ENCODE peak calls at places on chromosome 15, in ten cellular contexts. R, S, H, V, C, P, Q, F, M and W are unnamed samples.

GRCh38 chr15:89360294-89360971 is 25.8 kb upstream of the POLG start:
- DNase-seq in V (no peak), S (no peak), H (peak), C (no peak), M (no peak), F (no peak), R (no peak), P (no peak), Q (peak), W (no peak)

GRCh38 chr15:41507820-41508290 is 5.8 kb downstream of the LTK start:
- DNase-seq in Q (no peak), H (no peak), S (peak), P (no peak), R (no peak), C (no peak), M (no peak), F (no peak), V (no peak), W (peak)

GRCh38 chr15:100703032-100703578 is 100.7 kb downstream of the ASB7 start:
- DNase-seq in P (peak), V (peak), C (no peak), R (no peak), M (no peak), H (no peak), F (peak), Q (no peak), S (peak), W (no peak)

GRCh38 chr15:26070095-26070532 is 207.0 kb upstream of the ATP10A start:
- DNase-seq in V (no peak), Q (no peak), M (no peak), P (no peak), C (no peak), R (no peak), S (no peak), H (no peak), F (no peak), W (no peak)

GRCh38 chr15:85151861-85152260 is 170.2 kb downstream of the PDE8A start:
- DNase-seq in H (no peak), Q (no peak), C (no peak), M (no peak), P (no peak), F (no peak), S (no peak), V (no peak), R (no peak), W (no peak)

GRCh38 chr15:86231864-86232801 is 152.5 kb downstream of the AGBL1 start:
- DNase-seq in M (no peak), S (no peak), H (no peak), V (peak), C (no peak), F (no peak), R (peak), Q (peak), P (no peak), W (no peak)

GRCh38 chr15:39579487-39580116 is 1.3 kb upstream of the THBS1 start:
- DNase-seq in V (no peak), M (peak), S (peak), C (peak), R (peak), H (no peak), Q (peak), F (peak), P (no peak), W (peak)

GRCh38 chr15:90059208-90059985 is 42.9 kb downstream of the IDH2 start:
- DNase-seq in S (peak), Q (peak), P (peak), H (peak), M (no peak), R (peak), F (no peak), C (peak), V (peak), W (peak)

GRCh38 chr15:75675579-75676404 is 28.1 kb downstream of the SNX33 start:
- DNase-seq in Q (no peak), M (no peak), C (no peak), S (no peak), V (no peak), H (no peak), R (no peak), F (no peak), P (no peak), W (no peak)

GRCh38 chr15:93311620-93312019 is 222.6 kb upstream of the RGMA start:
- DNase-seq in V (no peak), Q (no peak), M (no peak), F (no peak), P (no peak), R (no peak), C (no peak), H (no peak), S (no peak), W (no peak)

GRCh38 chr15:44780608-44781007 is 44.3 kb downstream of the TRIM69 start:
- DNase-seq in M (no peak), V (no peak), C (no peak), P (no peak), H (no peak), R (no peak), S (no peak), Q (no peak), F (no peak), W (no peak)

GRCh38 chr15:64911317-64912186 is at the start of gene ANKDD1A:
- DNase-seq in C (peak), F (peak), M (no peak), H (peak), S (peak), Q (peak), V (no peak), R (no peak), P (peak), W (peak)

GRCh38 chr15:98727115-98728040 is 79.0 kb downstream of the IGF1R start:
- DNase-seq in Q (peak), C (peak), H (no peak), F (peak), S (peak), P (no peak), R (peak), M (peak), V (no peak), W (peak)

GRCh38 chr15:83178869-83179325 is 28.7 kb downstream of the HDGFL3 start:
- DNase-seq in P (no peak), Q (no peak), V (peak), S (no peak), F (no peak), M (no peak), C (no peak), H (no peak), R (no peak), W (no peak)

GRCh38 chr15:40091861-40092415 is 16.7 kb downstream of the BMF start:
- DNase-seq in Q (no peak), V (no peak), R (no peak), M (no peak), C (no peak), P (no peak), H (no peak), F (no peak), S (peak), W (no peak)

GRCh38 chr15:85692873-85693272 is 101.9 kb downstream of the KLHL25 start:
- DNase-seq in R (no peak), P (no peak), F (no peak), M (no peak), Q (no peak), V (no peak), H (no peak), C (no peak), S (no peak), W (peak)

GRCh38 chr15:62549345-62549970 is 384.4 kb upstream of the C2CD4B start:
- DNase-seq in P (no peak), R (peak), S (no peak), F (peak), M (no peak), H (no peak), Q (no peak), C (no peak), V (peak), W (peak)

GRCh38 chr15:45773149-45773548 is 138.3 kb downstream of the SQOR start:
- DNase-seq in H (no peak), R (no peak), P (no peak), C (no peak), F (no peak), V (no peak), M (no peak), S (no peak), Q (no peak), W (no peak)

GRCh38 chr15:83112233-83112958 is 5.0 kb downstream of the TM6SF1 start:
- DNase-seq in M (no peak), S (no peak), R (no peak), C (no peak), V (no peak), H (no peak), P (no peak), Q (no peak), F (peak), W (no peak)

GRCh38 chr15:64566102-64566501 is 105.7 kb downstream of the ZNF609 start:
- DNase-seq in R (no peak), C (no peak), M (no peak), F (no peak), V (no peak), H (no peak), P (no peak), Q (no peak), S (no peak), W (no peak)

GRCh38 chr15:80061581-80061980 is 2.1 kb downstream of the ZFAND6 start:
- DNase-seq in P (no peak), M (no peak), S (no peak), V (no peak), Q (no peak), H (no peak), C (no peak), F (no peak), R (peak), W (no peak)

GRCh38 chr15:90650117-90650955 is 66.8 kb upstream of the BLM start:
- DNase-seq in S (no peak), P (no peak), C (no peak), F (peak), R (no peak), Q (no peak), M (no peak), V (peak), H (no peak), W (no peak)

GRCh38 chr15:55389276-55389631 is 18.9 kb downstream of the CCPG1 start:
- DNase-seq in F (no peak), V (no peak), P (no peak), R (no peak), H (no peak), C (no peak), M (no peak), S (no peak), Q (no peak), W (no peak)

GRCh38 chr15:66800584-66801235 is 98.7 kb downstream of the SMAD6 start:
- DNase-seq in F (no peak), C (no peak), Q (no peak), R (no peak), P (no peak), V (no peak), M (no peak), H (no peak), S (no peak), W (no peak)
- TF ChIP-seq POLR2AphosphoS5 in F (no peak), C (no peak), Q (no peak), R (no peak), P (no peak), V (no peak), M (no peak), H (no peak), S (no peak), W (no peak)

GRCh38 chr15:72797834-72798233 is 14.3 kb upstream of the ADPGK start:
- DNase-seq in F (no peak), H (no peak), M (no peak), C (no peak), R (peak), Q (no peak), S (no peak), P (no peak), V (no peak), W (no peak)
- TF ChIP-seq POLR2A in F (no peak), H (no peak), M (no peak), C (no peak), R (no peak), Q (no peak), S (no peak), P (no peak), V (no peak), W (no peak)

GRCh38 chr15:95295905-95296618 is 1034.4 kb upstream of the NR2F2 start:
- DNase-seq in Q (no peak), V (no peak), S (no peak), H (no peak), M (no peak), F (peak), R (no peak), C (no peak), P (no peak), W (no peak)
- TF ChIP-seq POLR2AphosphoS5 in Q (no peak), V (no peak), S (no peak), H (no peak), M (no peak), F (peak), R (no peak), C (no peak), P (no peak), W (no peak)

DNA sequence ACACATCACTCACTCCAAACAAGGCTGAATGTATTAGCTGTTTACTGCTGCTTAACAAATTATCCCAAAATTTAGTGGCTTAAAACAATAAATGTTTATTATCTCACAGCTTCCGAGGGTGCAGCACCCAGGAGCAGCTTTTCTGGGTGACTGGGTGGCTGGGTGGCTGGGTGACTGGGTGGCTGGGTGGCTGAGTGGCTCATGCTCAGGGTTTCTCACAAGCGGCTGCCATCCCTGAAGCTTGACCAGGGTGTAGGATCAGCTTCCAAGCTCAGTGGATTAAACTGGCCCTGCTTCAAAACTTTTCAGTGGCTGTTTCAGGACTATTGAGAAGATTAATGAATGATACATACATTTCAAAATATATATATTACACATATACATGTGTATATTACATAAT is 2.3 kb upstream of the CYP11A1 start:
- DNase-seq in M (no peak), P (no peak), S (no peak), H (no peak), R (no peak), V (no peak), C (peak), Q (no peak), F (no peak), W (no peak)
- TF ChIP-seq POLR2A in M (no peak), P (no peak), S (no peak), H (no peak), R (no peak), V (no peak), C (no peak), Q (no peak), F (no peak), W (no peak)

GRCh38 chr15:72365844-72366243 is 10.0 kb downstream of the HEXA start:
- DNase-seq in Q (no peak), P (peak), M (no peak), F (no peak), H (no peak), V (no peak), C (no peak), R (no peak), S (no peak), W (no peak)

GRCh38 chr15:72369964-72370363 is 5.8 kb downstream of the HEXA start:
- DNase-seq in R (no peak), Q (no peak), F (peak), H (no peak), V (no peak), C (no peak), S (no peak), P (no peak), M (no peak), W (no peak)

GRCh38 chr15:72368315-72368714 is 7.5 kb downstream of the HEXA start:
- DNase-seq in P (no peak), Q (no peak), F (no peak), H (no peak), V (no peak), C (no peak), M (no peak), R (no peak), S (no peak), W (no peak)

GRCh38 chr15:72368895-72369294 is 6.9 kb downstream of the HEXA start:
- DNase-seq in M (no peak), F (no peak), V (no peak), S (peak), R (no peak), P (no peak), H (no peak), Q (no peak), C (no peak), W (peak)
- TF ChIP-seq POLR2AphosphoS5 in M (no peak), F (no peak), V (no peak), S (no peak), R (no peak), P (no peak), H (no peak), Q (no peak), C (no peak), W (no peak)

DNA sequence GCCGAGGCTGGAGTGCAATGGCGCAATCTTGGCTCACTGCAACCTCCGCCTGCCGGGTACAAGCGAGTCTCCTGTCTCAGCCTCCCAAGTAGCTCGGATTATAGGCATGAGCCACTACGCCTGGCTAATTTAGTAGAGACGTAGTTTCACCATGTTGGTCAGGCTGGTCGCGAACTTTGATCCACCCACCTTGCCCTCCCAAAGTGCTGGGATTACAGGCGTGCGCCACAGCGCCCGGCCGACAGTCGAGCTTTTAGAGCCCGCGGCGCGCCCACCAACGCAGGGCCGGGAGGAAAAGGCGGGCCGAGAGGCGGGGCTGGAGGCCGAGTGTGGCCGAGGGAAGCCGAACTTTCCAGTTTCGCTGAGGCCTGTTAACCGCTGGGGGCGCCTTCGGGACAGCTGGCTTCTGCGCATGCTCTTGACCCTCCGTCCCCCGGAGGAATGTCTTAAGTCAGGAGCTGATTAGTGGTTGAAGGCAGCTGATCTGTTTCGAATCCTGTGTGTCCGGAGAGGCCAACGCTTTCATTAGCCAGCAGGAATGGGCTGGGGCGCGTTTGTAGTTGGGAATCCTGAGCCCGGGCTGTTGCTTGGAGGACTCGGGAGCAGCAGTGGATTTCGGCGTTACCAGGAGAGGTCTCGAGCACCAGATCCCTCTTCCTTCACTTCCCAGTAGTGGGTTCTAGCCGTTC is 10.0 kb downstream of the RPLP1 start:
- DNase-seq in C (peak), H (peak), V (peak), Q (peak), R (peak), P (peak), S (peak), M (peak), F (peak), W (peak)
- TF ChIP-seq POLR2A in C (peak), H (peak), V (peak), Q (peak), R (peak), P (peak), S (peak), M (peak), F (peak), W (peak)

DNA sequence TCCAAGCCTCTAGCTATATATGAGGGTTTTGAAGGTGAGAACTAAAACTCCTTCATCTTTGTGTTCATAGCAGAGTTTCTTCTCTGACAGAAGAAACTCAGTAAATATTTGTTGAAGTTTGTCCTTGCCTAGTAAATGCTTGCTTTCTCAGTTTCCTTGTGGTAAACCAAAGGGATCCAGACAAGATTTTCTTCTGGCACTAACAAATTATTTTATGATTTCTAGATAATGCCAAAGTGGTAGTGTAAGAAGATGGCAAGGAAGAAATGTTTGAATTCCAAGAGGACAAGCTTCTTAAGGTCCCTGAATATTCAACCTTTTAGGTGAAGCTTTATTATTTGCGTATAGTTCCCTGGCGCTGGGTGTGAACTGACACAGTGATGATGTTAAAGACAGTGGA is 14.4 kb downstream of the ARIH1 start:
- DNase-seq in H (no peak), C (no peak), R (no peak), V (no peak), F (no peak), S (no peak), M (no peak), Q (no peak), P (no peak), W (no peak)
- TF ChIP-seq POLR2AphosphoS5 in H (no peak), C (no peak), R (no peak), V (no peak), F (no peak), S (no peak), M (no peak), Q (no peak), P (no peak), W (no peak)

GRCh38 chr15:33846862-33847261 is 121.4 kb upstream of the CHRM5 start:
- DNase-seq in C (no peak), S (no peak), P (no peak), M (no peak), R (no peak), V (no peak), H (no peak), Q (no peak), F (no peak), W (no peak)
- TF ChIP-seq POLR2A in C (no peak), S (no peak), P (no peak), M (no peak), R (no peak), V (no peak), H (no peak), Q (no peak), F (no peak), W (no peak)

GRCh38 chr15:66615846-66616245 is 50.0 kb upstream of the LCTL start:
- DNase-seq in V (no peak), S (no peak), H (peak), P (no peak), F (no peak), Q (no peak), M (no peak), C (no peak), R (no peak), W (no peak)

GRCh38 chr15:66619152-66619903 is 53.5 kb upstream of the LCTL start:
- DNase-seq in F (peak), M (no peak), P (peak), S (peak), H (peak), C (peak), V (peak), Q (peak), R (peak), W (peak)

GRCh38 chr15:66615175-66615495 is 49.3 kb upstream of the LCTL start:
- DNase-seq in F (no peak), C (no peak), S (no peak), Q (no peak), H (peak), V (no peak), R (no peak), M (no peak), P (no peak), W (no peak)

GRCh38 chr15:66614456-66615174 is 48.8 kb upstream of the LCTL start:
- DNase-seq in V (no peak), S (no peak), R (no peak), F (no peak), Q (no peak), C (no peak), H (no peak), P (no peak), M (no peak), W (no peak)

DNA sequence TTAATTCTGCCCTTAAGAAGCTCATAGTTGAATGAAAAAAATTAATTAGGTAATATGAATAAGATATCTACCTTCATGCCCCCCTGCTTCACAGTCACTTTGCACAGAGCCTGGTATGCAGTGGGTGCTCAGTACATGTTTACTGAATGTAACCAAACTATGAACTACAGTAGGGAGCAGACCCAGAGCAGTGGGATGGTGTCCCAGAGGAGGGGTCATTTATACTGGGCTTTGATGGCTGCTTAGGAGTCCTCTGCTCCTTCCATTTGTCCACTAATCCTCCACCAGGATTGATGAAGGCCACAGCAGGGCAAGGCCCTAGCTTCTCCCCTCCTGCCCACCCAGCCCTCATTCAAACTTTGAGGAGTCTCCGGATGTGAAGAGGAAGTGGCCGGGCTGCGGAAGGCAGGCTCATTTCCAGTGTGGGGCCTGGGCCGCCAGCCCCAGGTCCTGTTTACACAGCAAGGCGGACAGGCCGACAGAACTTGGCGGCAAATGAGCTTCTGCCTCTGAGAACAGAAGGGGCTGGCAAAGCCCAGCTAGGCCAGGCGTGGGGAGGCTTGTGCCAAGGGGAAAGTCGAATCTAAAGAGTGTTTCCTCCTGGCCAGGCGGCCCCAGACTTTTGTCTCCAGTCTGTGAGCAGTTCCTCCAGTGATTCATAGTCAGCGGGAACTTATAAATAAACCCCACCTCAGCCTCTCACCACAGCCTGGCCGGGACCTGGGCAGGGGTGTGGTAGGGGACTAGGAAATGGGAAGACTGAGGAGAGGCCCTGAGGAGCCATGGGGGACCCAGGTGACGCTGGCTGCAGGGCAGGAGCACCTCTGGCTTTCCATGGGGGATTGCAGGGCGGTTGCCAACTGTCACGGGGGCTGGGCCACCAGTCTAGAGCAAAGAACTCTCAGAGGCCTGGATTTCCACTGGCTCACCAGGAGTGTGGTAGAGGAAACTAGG is 51.6 kb upstream of the LCTL start:
- DNase-seq in P (no peak), S (peak), R (peak), V (no peak), F (peak), H (peak), C (peak), Q (no peak), M (no peak), W (peak)
- TF ChIP-seq POLR2AphosphoS5 in P (no peak), S (no peak), R (no peak), V (no peak), F (peak), H (peak), C (peak), Q (no peak), M (peak), W (peak)